ENCODE peak calls at places on chromosomes 3 and 15, in six cellular contexts. Z is uterus, J is transverse colon, I is A673, G is body of pancreas, V is heart right ventricle. W is an unnamed sample.

GRCh38 chr3:24060055-24060454 is 115.0 kb downstream of the NR1D2 start:
- DNase-seq in Z (no peak), J (no peak), I (no peak), G (no peak), V (no peak), W (no peak)

GRCh38 chr3:181289306-181289705 is 299.8 kb upstream of the DNAJC19 start:
- DNase-seq in Z (no peak), J (no peak), I (no peak), G (no peak), V (no peak), W (no peak)

GRCh38 chr3:158405507-158405906 is 165.5 kb upstream of the MLF1 start:
- DNase-seq in Z (no peak), J (no peak), I (no peak), G (no peak), V (no peak), W (no peak)

GRCh38 chr15:91472316-91472756 is 372.3 kb downstream of the SV2B start:
- DNase-seq in Z (no peak), J (no peak), I (no peak), G (no peak), V (no peak), W (no peak)

GRCh38 chr15:47812436-47813109 is 95.3 kb downstream of the SEMA6D start:
- DNase-seq in Z (no peak), J (no peak), I (no peak), G (no peak), V (no peak), W (no peak)

GRCh38 chr15:77607111-77607893 is 25.4 kb downstream of the LINGO1 start:
- DNase-seq in Z (peak; percentile 54), J (no peak), I (peak; percentile 94), G (no peak), V (peak; percentile 45), W (no peak)

GRCh38 chr3:170414202-170414663 is 4.4 kb upstream of the CLDN11 start:
- DNase-seq in Z (peak; percentile 75), J (no peak), I (peak; percentile 82), G (peak; percentile 23), V (no peak), W (no peak)

GRCh38 chr3:31251083-31251482 is 281.6 kb upstream of the STT3B start:
- DNase-seq in Z (no peak), J (no peak), I (no peak), G (no peak), V (no peak), W (no peak)

GRCh38 chr3:46706771-46707582 is 5.8 kb downstream of the TMIE start:
- DNase-seq in Z (peak; percentile 7), J (peak; percentile 5), I (no peak), G (no peak), V (no peak), W (peak; percentile 50)

GRCh38 chr15:78075490-78076230 is 1.9 kb downstream of the TBC1D2B start:
- DNase-seq in Z (peak; percentile 59), J (peak; percentile 70), I (peak; percentile 68), G (peak; percentile 69), V (no peak), W (no peak)

GRCh38 chr3:152836269-152836668 is 1.3 kb downstream of the P2RY1 start:
- DNase-seq in Z (no peak), J (no peak), I (no peak), G (no peak), V (no peak), W (no peak)

GRCh38 chr15:50148362-50148963 is 29.4 kb upstream of the ATP8B4 start:
- DNase-seq in Z (no peak), J (peak; percentile 52), I (peak; percentile 92), G (no peak), V (no peak), W (no peak)

GRCh38 chr3:124972457-124972856 is 37.9 kb upstream of the MUC13 start:
- DNase-seq in Z (no peak), J (peak; percentile 72), I (no peak), G (no peak), V (no peak), W (no peak)

GRCh38 chr15:62850791-62851291 is 191.7 kb upstream of the TPM1 start:
- DNase-seq in Z (no peak), J (no peak), I (peak; percentile 10), G (no peak), V (no peak), W (no peak)

GRCh38 chr15:67765706-67766105 is 59.6 kb upstream of the SKOR1 start:
- DNase-seq in Z (no peak), J (no peak), I (no peak), G (no peak), V (no peak), W (no peak)

GRCh38 chr15:31869640-31870335 is 160.5 kb upstream of the CHRNA7 start:
- DNase-seq in Z (no peak), J (peak; percentile 24), I (peak; percentile 19), G (peak; percentile 33), V (peak; percentile 28), W (no peak)

GRCh38 chr3:109050591-109051167 is 67.3 kb downstream of the MORC1 start:
- DNase-seq in Z (no peak), J (peak; percentile 26), I (peak; percentile 59), G (no peak), V (no peak), W (no peak)

GRCh38 chr3:47899495-47900108 is 96.7 kb downstream of the DHX30 start:
- DNase-seq in Z (no peak), J (no peak), I (no peak), G (peak; percentile 18), V (no peak), W (no peak)

GRCh38 chr3:10725067-10725466 is 91.0 kb upstream of the SLC6A11 start:
- DNase-seq in Z (no peak), J (no peak), I (no peak), G (no peak), V (no peak), W (no peak)

GRCh38 chr3:189458536-189458935 is 172.7 kb upstream of the TP63 start:
- DNase-seq in Z (no peak), J (no peak), I (peak; percentile 16), G (no peak), V (no peak), W (no peak)

GRCh38 chr15:69685524-69686452 is 233.2 kb downstream of the RPLP1 start:
- DNase-seq in Z (no peak), J (peak; percentile 25), I (no peak), G (no peak), V (no peak), W (no peak)

GRCh38 chr15:98568382-98569017 is 79.8 kb upstream of the IGF1R start:
- DNase-seq in Z (no peak), J (no peak), I (no peak), G (no peak), V (no peak), W (no peak)

GRCh38 chr3:52428151-52429005 is 16.5 kb downstream of the SEMA3G start:
- DNase-seq in Z (peak; percentile 72), J (peak; percentile 54), I (peak; percentile 60), G (peak; percentile 66), V (no peak), W (peak; percentile 37)

GRCh38 chr15:66108483-66109270 is 144.9 kb downstream of the MEGF11 start:
- DNase-seq in Z (no peak), J (no peak), I (no peak), G (no peak), V (no peak), W (peak; percentile 57)

GRCh38 chr15:75573001-75573400 is 6.1 kb downstream of the PTPN9 start:
- DNase-seq in Z (no peak), J (no peak), I (no peak), G (no peak), V (no peak), W (no peak)

GRCh38 chr15:96324192-96324895 is 6.2 kb upstream of the NR2F2 start:
- DNase-seq in Z (peak; percentile 81), J (no peak), I (no peak), G (no peak), V (no peak), W (no peak)

GRCh38 chr3:72567474-72567873 is 280.8 kb downstream of the SHQ1 start:
- DNase-seq in Z (no peak), J (no peak), I (no peak), G (no peak), V (no peak), W (no peak)

GRCh38 chr3:55491296-55491816 is 4.2 kb upstream of the WNT5A start:
- DNase-seq in Z (peak; percentile 75), J (peak; percentile 43), I (peak; percentile 63), G (no peak), V (no peak), W (no peak)
- TF ChIP-seq CTCF in Z (no peak), J (no peak), I (no peak), G (no peak), V (no peak), W (no peak)

GRCh38 chr3:198112031-198112430 is 152.0 kb downstream of the LMLN start:
- DNase-seq in Z (no peak), J (no peak), I (no peak), G (no peak), V (no peak), W (no peak)
- H3K9me3 ChIP-seq in Z (no peaks in the 10 kb centered on the region), J (no peaks in the 10 kb centered on the region), I (peaks cover 11% of the 10 kb centered on the region), G (no peaks in the 10 kb centered on the region), V (no peaks in the 10 kb centered on the region), W (no peaks in the 10 kb centered on the region)

DNA sequence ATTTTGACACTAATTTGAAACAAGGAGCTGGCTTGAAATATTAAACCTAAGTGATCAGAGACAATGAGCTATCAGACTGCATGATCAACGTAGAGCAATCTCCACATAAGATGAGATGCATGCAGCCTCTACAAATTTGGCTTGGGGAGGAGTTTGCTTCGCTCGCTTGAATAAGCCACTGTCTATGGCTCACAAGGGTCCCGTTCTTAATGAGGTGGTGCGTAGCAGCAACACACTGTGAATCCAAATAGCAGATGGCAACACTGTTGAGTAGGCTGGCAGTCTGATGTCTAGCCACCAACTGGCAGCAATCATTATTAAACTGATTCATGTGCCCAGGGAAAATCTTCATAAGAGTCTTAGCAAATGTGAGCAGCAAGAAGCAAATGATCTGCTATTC is 125.4 kb upstream of the CCDC54 start:
- DNase-seq in Z (no peak), J (no peak), I (no peak), G (no peak), V (no peak), W (no peak)
- TF ChIP-seq CTCF in Z (no peak), J (no peak), I (no peak), G (no peak), V (no peak), W (no peak)

DNA sequence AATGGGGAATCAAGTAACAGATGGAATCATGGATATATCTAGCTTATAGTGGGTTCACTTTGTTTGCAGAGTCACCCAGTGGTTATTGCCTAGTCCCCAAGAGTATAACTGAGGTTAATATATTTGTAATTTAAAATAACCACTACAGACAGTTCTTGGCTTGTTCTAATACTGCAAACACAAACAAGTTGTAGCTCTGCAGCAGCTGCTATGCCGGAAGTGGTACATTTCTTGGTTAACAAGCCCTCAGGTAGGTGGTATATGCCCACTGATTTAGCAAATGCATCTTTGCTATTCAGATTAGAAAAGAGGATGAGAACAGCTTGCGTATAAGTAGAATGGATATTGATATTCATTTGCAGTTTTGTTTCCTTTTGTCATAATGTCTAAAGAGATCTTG is 984.2 kb downstream of the SQOR start:
- DNase-seq in Z (no peak), J (no peak), I (no peak), G (no peak), V (no peak), W (no peak)
- H3K9me3 ChIP-seq in Z (no peaks in the 10 kb centered on the region), J (no peaks in the 10 kb centered on the region), I (no peaks in the 10 kb centered on the region), G (no peaks in the 10 kb centered on the region), V (no peaks in the 10 kb centered on the region), W (no peaks in the 10 kb centered on the region)